ENCODE peak calls at places on chromosomes 2 and 18, in six cellular contexts. One of them, this sample, is unnamed.

GRCh38 chr2:38387887-38388286 is 10.8 kb upstream of the ATL2 start:
- DNase-seq in mesothelial cell of epicardium: no peak
- DNase-seq in WTC11: no peak
- DNase-seq in gastrocnemius medialis: no peak
- DNase-seq in heart left ventricle: no peak
- DNase-seq in K562: no peak
- DNase-seq in this sample: no peak

GRCh38 chr18:28409811-28410210 is 232.9 kb upstream of the CDH2 start:
- DNase-seq in mesothelial cell of epicardium: no peak
- DNase-seq in WTC11: no peak
- DNase-seq in gastrocnemius medialis: no peak
- DNase-seq in heart left ventricle: no peak
- DNase-seq in K562: no peak
- DNase-seq in this sample: no peak

GRCh38 chr18:5979971-5980457 is 84.7 kb upstream of the TMEM200C start:
- DNase-seq in mesothelial cell of epicardium: no peak
- DNase-seq in WTC11: no peak
- DNase-seq in gastrocnemius medialis: no peak
- DNase-seq in heart left ventricle: no peak
- DNase-seq in K562: no peak
- DNase-seq in this sample: peak

GRCh38 chr2:98027955-98028593 is 32.3 kb upstream of the TMEM131 start:
- DNase-seq in mesothelial cell of epicardium: no peak
- DNase-seq in WTC11: no peak
- DNase-seq in gastrocnemius medialis: no peak
- DNase-seq in heart left ventricle: no peak
- DNase-seq in K562: no peak
- DNase-seq in this sample: no peak

GRCh38 chr2:33784488-33784887 is 185.4 kb upstream of the FAM98A start:
- DNase-seq in mesothelial cell of epicardium: no peak
- DNase-seq in WTC11: no peak
- DNase-seq in gastrocnemius medialis: no peak
- DNase-seq in heart left ventricle: no peak
- DNase-seq in K562: no peak
- DNase-seq in this sample: no peak

GRCh38 chr2:44959855-44960254 is 18.4 kb downstream of the SIX3 start:
- DNase-seq in mesothelial cell of epicardium: no peak
- DNase-seq in WTC11: no peak
- DNase-seq in gastrocnemius medialis: peak
- DNase-seq in heart left ventricle: no peak
- DNase-seq in K562: no peak
- DNase-seq in this sample: no peak

GRCh38 chr2:134550566-134551164 is 168.1 kb downstream of the TMEM163 start:
- DNase-seq in mesothelial cell of epicardium: no peak
- DNase-seq in WTC11: no peak
- DNase-seq in gastrocnemius medialis: no peak
- DNase-seq in heart left ventricle: no peak
- DNase-seq in K562: no peak
- DNase-seq in this sample: no peak

GRCh38 chr2:105879106-105879797 is 134.5 kb downstream of the NCK2 start:
- DNase-seq in mesothelial cell of epicardium: no peak
- DNase-seq in WTC11: no peak
- DNase-seq in gastrocnemius medialis: no peak
- DNase-seq in heart left ventricle: no peak
- DNase-seq in K562: no peak
- DNase-seq in this sample: no peak

GRCh38 chr2:149572102-149572953 is 15.2 kb downstream of the MMADHC start:
- DNase-seq in mesothelial cell of epicardium: no peak
- DNase-seq in WTC11: no peak
- DNase-seq in gastrocnemius medialis: peak
- DNase-seq in heart left ventricle: no peak
- DNase-seq in K562: no peak
- DNase-seq in this sample: no peak

GRCh38 chr2:159243521-159243920 is 43.0 kb downstream of the WDSUB1 start:
- DNase-seq in mesothelial cell of epicardium: no peak
- DNase-seq in WTC11: no peak
- DNase-seq in gastrocnemius medialis: no peak
- DNase-seq in heart left ventricle: no peak
- DNase-seq in K562: no peak
- DNase-seq in this sample: no peak

GRCh38 chr18:42365550-42365949 is 410.5 kb downstream of the PIK3C3 start:
- DNase-seq in mesothelial cell of epicardium: no peak
- DNase-seq in WTC11: no peak
- DNase-seq in gastrocnemius medialis: no peak
- DNase-seq in heart left ventricle: no peak
- DNase-seq in K562: no peak
- DNase-seq in this sample: no peak

GRCh38 chr18:26317353-26317865 is 91.2 kb downstream of the TAF4B start:
- DNase-seq in mesothelial cell of epicardium: no peak
- DNase-seq in WTC11: no peak
- DNase-seq in gastrocnemius medialis: no peak
- DNase-seq in heart left ventricle: no peak
- DNase-seq in K562: no peak
- DNase-seq in this sample: no peak

GRCh38 chr2:201654611-201655384 is 11.5 kb upstream of the TMEM237 start:
- DNase-seq in mesothelial cell of epicardium: no peak
- DNase-seq in WTC11: no peak
- DNase-seq in gastrocnemius medialis: no peak
- DNase-seq in heart left ventricle: no peak
- DNase-seq in K562: no peak
- DNase-seq in this sample: no peak

GRCh38 chr2:128754246-128754724 is 435.6 kb upstream of the HS6ST1 start:
- DNase-seq in mesothelial cell of epicardium: peak
- DNase-seq in WTC11: no peak
- DNase-seq in gastrocnemius medialis: no peak
- DNase-seq in heart left ventricle: peak
- DNase-seq in K562: no peak
- DNase-seq in this sample: peak

GRCh38 chr2:184756885-184757284 is 158.6 kb downstream of the ZNF804A start:
- DNase-seq in mesothelial cell of epicardium: no peak
- DNase-seq in WTC11: no peak
- DNase-seq in gastrocnemius medialis: no peak
- DNase-seq in heart left ventricle: no peak
- DNase-seq in K562: no peak
- DNase-seq in this sample: no peak

GRCh38 chr2:29108225-29108624 is 7.0 kb upstream of the CLIP4 start:
- DNase-seq in mesothelial cell of epicardium: no peak
- DNase-seq in WTC11: no peak
- DNase-seq in gastrocnemius medialis: no peak
- DNase-seq in heart left ventricle: no peak
- DNase-seq in K562: no peak
- DNase-seq in this sample: no peak

GRCh38 chr2:61456070-61456745 is 14.7 kb downstream of the USP34 start:
- DNase-seq in mesothelial cell of epicardium: no peak
- DNase-seq in WTC11: no peak
- DNase-seq in gastrocnemius medialis: peak
- DNase-seq in heart left ventricle: no peak
- DNase-seq in K562: no peak
- DNase-seq in this sample: no peak

GRCh38 chr2:181240844-181241243 is 216.3 kb upstream of the ITGA4 start:
- DNase-seq in mesothelial cell of epicardium: no peak
- DNase-seq in WTC11: no peak
- DNase-seq in gastrocnemius medialis: no peak
- DNase-seq in heart left ventricle: no peak
- DNase-seq in K562: no peak
- DNase-seq in this sample: no peak

GRCh38 chr2:43897492-43897891 is 58.7 kb downstream of the ABCG8 start:
- DNase-seq in mesothelial cell of epicardium: no peak
- DNase-seq in WTC11: no peak
- DNase-seq in gastrocnemius medialis: no peak
- DNase-seq in heart left ventricle: no peak
- DNase-seq in K562: no peak
- DNase-seq in this sample: no peak

GRCh38 chr2:10904455-10904854 is 7.3 kb upstream of the KCNF1 start:
- DNase-seq in mesothelial cell of epicardium: no peak
- DNase-seq in WTC11: no peak
- DNase-seq in gastrocnemius medialis: no peak
- DNase-seq in heart left ventricle: no peak
- DNase-seq in K562: no peak
- DNase-seq in this sample: no peak

DNA sequence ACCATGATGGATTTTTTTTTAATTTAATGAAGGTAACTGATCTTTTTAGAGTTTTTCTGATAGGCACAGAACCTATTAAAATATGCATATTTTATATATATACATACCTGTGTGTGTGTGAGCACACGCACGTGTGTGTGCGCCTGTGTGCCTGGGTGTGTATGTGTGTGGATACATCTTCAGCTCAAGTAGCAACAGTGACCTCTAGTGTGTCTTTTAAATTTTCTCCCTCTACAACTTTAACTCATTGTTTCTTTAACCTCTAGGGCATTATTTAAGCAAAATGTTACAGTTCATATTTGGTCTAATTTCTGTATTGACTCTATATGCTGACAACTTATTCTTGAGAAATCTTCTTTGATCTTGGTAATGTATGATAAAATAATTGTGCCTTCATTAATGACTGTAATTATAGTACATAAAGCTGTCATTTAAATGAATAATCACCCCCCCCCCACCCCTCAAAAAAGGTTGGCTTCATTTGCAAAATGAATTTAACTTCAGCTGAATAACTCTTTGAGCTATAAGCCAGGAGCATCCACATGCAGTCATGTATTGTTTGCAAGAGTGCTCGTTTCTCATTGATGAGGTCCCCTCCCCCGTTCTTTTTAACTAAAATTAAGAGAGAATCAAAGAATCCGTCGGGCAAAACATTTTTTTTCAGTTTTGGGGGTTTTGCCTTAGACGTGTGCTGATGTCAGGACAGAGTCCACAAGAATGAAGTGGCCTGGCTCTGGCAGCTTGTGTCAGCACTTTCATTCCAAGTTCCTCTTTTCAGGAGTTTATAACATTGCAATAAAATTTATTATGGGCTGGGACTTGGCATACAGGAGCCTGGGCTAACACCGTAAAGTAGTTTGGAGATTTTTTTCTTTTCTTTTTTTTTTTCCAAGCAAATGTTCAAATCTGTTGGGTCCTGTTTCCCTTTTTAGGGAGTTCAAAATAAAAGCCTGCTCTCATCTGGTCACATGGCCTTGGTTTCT is 80.0 kb downstream of the ETAA1 start:
- DNase-seq in mesothelial cell of epicardium: no peak
- DNase-seq in WTC11: no peak
- DNase-seq in gastrocnemius medialis: no peak
- DNase-seq in heart left ventricle: no peak
- DNase-seq in K562: peak
- DNase-seq in this sample: peak
- TF ChIP-seq CTCF in mesothelial cell of epicardium: peak
- TF ChIP-seq CTCF in WTC11: peak
- TF ChIP-seq CTCF in gastrocnemius medialis: no peak
- TF ChIP-seq CTCF in heart left ventricle: peak
- TF ChIP-seq CTCF in K562: no peak
- TF ChIP-seq CTCF in this sample: peak

GRCh38 chr2:602571-603366 is 74.4 kb downstream of the TMEM18 start:
- DNase-seq in mesothelial cell of epicardium: no peak
- DNase-seq in WTC11: no peak
- DNase-seq in gastrocnemius medialis: no peak
- DNase-seq in heart left ventricle: no peak
- DNase-seq in K562: no peak
- DNase-seq in this sample: no peak

GRCh38 chr2:604385-604784 is 72.8 kb downstream of the TMEM18 start:
- DNase-seq in mesothelial cell of epicardium: peak
- DNase-seq in WTC11: no peak
- DNase-seq in gastrocnemius medialis: no peak
- DNase-seq in heart left ventricle: no peak
- DNase-seq in K562: no peak
- DNase-seq in this sample: no peak

GRCh38 chr2:601806-602455 is 75.3 kb downstream of the TMEM18 start:
- DNase-seq in mesothelial cell of epicardium: peak
- DNase-seq in WTC11: no peak
- DNase-seq in gastrocnemius medialis: no peak
- DNase-seq in heart left ventricle: no peak
- DNase-seq in K562: no peak
- DNase-seq in this sample: no peak

GRCh38 chr2:603869-604268 is 73.3 kb downstream of the TMEM18 start:
- DNase-seq in mesothelial cell of epicardium: peak
- DNase-seq in WTC11: no peak
- DNase-seq in gastrocnemius medialis: no peak
- DNase-seq in heart left ventricle: no peak
- DNase-seq in K562: no peak
- DNase-seq in this sample: no peak

GRCh38 chr2:603427-603826 is 73.8 kb downstream of the TMEM18 start:
- DNase-seq in mesothelial cell of epicardium: no peak
- DNase-seq in WTC11: no peak
- DNase-seq in gastrocnemius medialis: no peak
- DNase-seq in heart left ventricle: no peak
- DNase-seq in K562: no peak
- DNase-seq in this sample: no peak
- TF ChIP-seq CTCF in mesothelial cell of epicardium: no peak
- TF ChIP-seq CTCF in WTC11: no peak
- TF ChIP-seq CTCF in gastrocnemius medialis: no peak
- TF ChIP-seq CTCF in heart left ventricle: no peak
- TF ChIP-seq CTCF in K562: no peak
- TF ChIP-seq CTCF in this sample: no peak

GRCh38 chr2:113963965-113964364 is 74.1 kb downstream of the ACTR3 start:
- DNase-seq in mesothelial cell of epicardium: no peak
- DNase-seq in WTC11: no peak
- DNase-seq in gastrocnemius medialis: no peak
- DNase-seq in heart left ventricle: no peak
- DNase-seq in K562: no peak
- DNase-seq in this sample: no peak
- TF ChIP-seq CTCF in mesothelial cell of epicardium: no peak
- TF ChIP-seq CTCF in WTC11: no peak
- TF ChIP-seq CTCF in gastrocnemius medialis: no peak
- TF ChIP-seq CTCF in heart left ventricle: no peak
- TF ChIP-seq CTCF in K562: no peak
- TF ChIP-seq CTCF in this sample: no peak

GRCh38 chr18:57026316-57026715 is 120.6 kb upstream of the BOD1L2 start:
- DNase-seq in mesothelial cell of epicardium: no peak
- DNase-seq in WTC11: no peak
- DNase-seq in gastrocnemius medialis: no peak
- DNase-seq in heart left ventricle: no peak
- DNase-seq in K562: no peak
- DNase-seq in this sample: no peak

GRCh38 chr18:57027190-57027708 is 119.6 kb upstream of the BOD1L2 start:
- DNase-seq in mesothelial cell of epicardium: no peak
- DNase-seq in WTC11: no peak
- DNase-seq in gastrocnemius medialis: no peak
- DNase-seq in heart left ventricle: no peak
- DNase-seq in K562: no peak
- DNase-seq in this sample: no peak

GRCh38 chr18:57025525-57025924 is 121.4 kb upstream of the BOD1L2 start:
- DNase-seq in mesothelial cell of epicardium: no peak
- DNase-seq in WTC11: no peak
- DNase-seq in gastrocnemius medialis: no peak
- DNase-seq in heart left ventricle: no peak
- DNase-seq in K562: no peak
- DNase-seq in this sample: no peak

GRCh38 chr18:57030417-57030816 is 116.5 kb upstream of the BOD1L2 start:
- DNase-seq in mesothelial cell of epicardium: no peak
- DNase-seq in WTC11: no peak
- DNase-seq in gastrocnemius medialis: no peak
- DNase-seq in heart left ventricle: no peak
- DNase-seq in K562: no peak
- DNase-seq in this sample: no peak

DNA sequence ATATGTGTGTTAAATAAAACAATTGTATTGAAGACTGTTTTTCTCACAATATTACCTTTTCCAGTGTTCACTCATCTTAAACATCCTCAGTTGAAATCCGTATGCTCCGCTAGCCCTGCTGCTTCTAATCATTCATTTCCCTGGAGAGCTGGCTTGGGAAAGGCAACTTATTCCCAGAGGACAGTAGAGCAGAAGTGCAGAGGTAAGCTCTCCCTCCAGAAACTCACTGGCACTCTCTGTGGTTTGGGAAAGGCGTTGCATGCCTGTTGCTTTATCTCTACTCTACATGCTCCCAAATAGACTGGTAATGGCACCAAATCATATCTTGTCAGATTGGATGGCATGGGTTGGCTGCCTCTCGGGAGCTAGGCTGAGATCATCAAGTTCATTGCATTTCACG is 117.1 kb upstream of the BOD1L2 start:
- DNase-seq in mesothelial cell of epicardium: no peak
- DNase-seq in WTC11: no peak
- DNase-seq in gastrocnemius medialis: no peak
- DNase-seq in heart left ventricle: no peak
- DNase-seq in K562: no peak
- DNase-seq in this sample: no peak
- TF ChIP-seq CTCF in mesothelial cell of epicardium: no peak
- TF ChIP-seq CTCF in WTC11: no peak
- TF ChIP-seq CTCF in gastrocnemius medialis: no peak
- TF ChIP-seq CTCF in heart left ventricle: no peak
- TF ChIP-seq CTCF in K562: no peak
- TF ChIP-seq CTCF in this sample: no peak

This sample was measured in GM13976.